ENCODE peak calls at places on chromosomes 13 and 19, in four cellular contexts. K is C1 segment of cervical spinal cord, M is thoracic aorta, C is GDM1. R is an unnamed sample.

GRCh38 chr13:68676513-68677115 is 1431.0 kb upstream of the ATXN8OS start:
- DNase-seq in K (no peak), M (no peak), C (no peak), R (no peak)

GRCh38 chr19:41166888-41167804 is 25.9 kb upstream of the CYP2S1 start:
- DNase-seq in K (no peak), M (no peak), C (no peak), R (no peak)

GRCh38 chr13:28324181-28324789 is 170.6 kb downstream of the FLT1 start:
- DNase-seq in K (peak), M (no peak), C (peak), R (peak)

GRCh38 chr13:37148501-37148900 is 43.0 kb upstream of the CSNK1A1L start:
- DNase-seq in K (no peak), M (no peak), C (no peak), R (no peak)

GRCh38 chr19:39156891-39157230 is 31.3 kb downstream of the PAK4 start:
- DNase-seq in K (no peak), M (no peak), C (no peak), R (no peak)

GRCh38 chr13:24617394-24618218 is 62.6 kb upstream of the ATP12A start:
- DNase-seq in K (no peak), M (no peak), C (no peak), R (no peak)

GRCh38 chr13:77994166-77994565 is 75.5 kb upstream of the EDNRB start:
- DNase-seq in K (no peak), M (no peak), C (no peak), R (no peak)

GRCh38 chr19:54478677-54479266 is 5.7 kb upstream of the CDC42EP5 start:
- DNase-seq in K (no peak), M (no peak), C (peak), R (peak)

GRCh38 chr19:16541526-16542044 is 652 bp downstream of the CHERP start:
- DNase-seq in K (no peak), M (no peak), C (no peak), R (no peak)

GRCh38 chr13:53238241-53238640 is 209.6 kb downstream of the OLFM4 start:
- DNase-seq in K (no peak), M (no peak), C (no peak), R (no peak)